ENCODE peak calls at places on chromosomes 13 and 19, in nine cellular contexts. One of them, this sample, is unnamed.

GRCh38 chr13:71856548-71856947 is 10.5 kb downstream of the DACH1 start:
- DNase-seq in Daoy: no peak
- DNase-seq in HS-5: no peak
- DNase-seq in anterior cingulate cortex: no peak
- DNase-seq in hypothalamus: no peak
- DNase-seq in NCI-H510A: no peak
- DNase-seq in germinal center: no peak
- DNase-seq in stimulated activated CD4-positive, alpha-beta T cell treated with anti-CD3 and anti-CD28 coated beads, TNF-alpha, amount 100 ng/mL, for 48 hours: no peak
- DNase-seq in ELR: no peak
- DNase-seq in this sample: no peak

GRCh38 chr13:44141725-44142539 is 231.7 kb upstream of the SERP2 start:
- DNase-seq in HS-5: peak
- DNase-seq in Daoy: peak
- DNase-seq in stimulated activated CD4-positive, alpha-beta T cell treated with anti-CD3 and anti-CD28 coated beads, TNF-alpha, amount 100 ng/mL, for 48 hours: peak
- DNase-seq in hypothalamus: peak
- DNase-seq in anterior cingulate cortex: peak
- DNase-seq in NCI-H510A: peak
- DNase-seq in ELR: peak
- DNase-seq in germinal center: peak
- DNase-seq in this sample: peak

GRCh38 chr13:38686635-38687245 is at the start of gene FREM2:
- DNase-seq in NCI-H510A: peak
- DNase-seq in germinal center: no peak
- DNase-seq in hypothalamus: peak
- DNase-seq in HS-5: no peak
- DNase-seq in Daoy: peak
- DNase-seq in ELR: peak
- DNase-seq in stimulated activated CD4-positive, alpha-beta T cell treated with anti-CD3 and anti-CD28 coated beads, TNF-alpha, amount 100 ng/mL, for 48 hours: no peak
- DNase-seq in anterior cingulate cortex: peak
- DNase-seq in this sample: peak

GRCh38 chr19:53520163-53520546 is 17.8 kb upstream of the ZNF331 start:
- DNase-seq in anterior cingulate cortex: no peak
- DNase-seq in Daoy: no peak
- DNase-seq in NCI-H510A: no peak
- DNase-seq in ELR: no peak
- DNase-seq in stimulated activated CD4-positive, alpha-beta T cell treated with anti-CD3 and anti-CD28 coated beads, TNF-alpha, amount 100 ng/mL, for 48 hours: no peak
- DNase-seq in HS-5: no peak
- DNase-seq in hypothalamus: no peak
- DNase-seq in germinal center: no peak
- DNase-seq in this sample: no peak

GRCh38 chr13:43640476-43640875 is 146.3 kb downstream of the ENOX1 start:
- DNase-seq in ELR: no peak
- DNase-seq in anterior cingulate cortex: no peak
- DNase-seq in stimulated activated CD4-positive, alpha-beta T cell treated with anti-CD3 and anti-CD28 coated beads, TNF-alpha, amount 100 ng/mL, for 48 hours: no peak
- DNase-seq in HS-5: no peak
- DNase-seq in Daoy: no peak
- DNase-seq in NCI-H510A: no peak
- DNase-seq in hypothalamus: no peak
- DNase-seq in germinal center: no peak
- DNase-seq in this sample: no peak

GRCh38 chr13:81318231-81319019 is 977.5 kb upstream of the SPRY2 start:
- DNase-seq in hypothalamus: no peak
- DNase-seq in stimulated activated CD4-positive, alpha-beta T cell treated with anti-CD3 and anti-CD28 coated beads, TNF-alpha, amount 100 ng/mL, for 48 hours: no peak
- DNase-seq in germinal center: no peak
- DNase-seq in Daoy: no peak
- DNase-seq in ELR: no peak
- DNase-seq in HS-5: no peak
- DNase-seq in anterior cingulate cortex: no peak
- DNase-seq in NCI-H510A: no peak
- DNase-seq in this sample: no peak

GRCh38 chr19:52188822-52189744 is 769 bp upstream of the PPP2R1A start:
- DNase-seq in germinal center: no peak
- DNase-seq in hypothalamus: peak
- DNase-seq in Daoy: no peak
- DNase-seq in stimulated activated CD4-positive, alpha-beta T cell treated with anti-CD3 and anti-CD28 coated beads, TNF-alpha, amount 100 ng/mL, for 48 hours: no peak
- DNase-seq in HS-5: no peak
- DNase-seq in anterior cingulate cortex: peak
- DNase-seq in ELR: peak
- DNase-seq in NCI-H510A: no peak
- DNase-seq in this sample: no peak

GRCh38 chr19:49761625-49762311 is 1.3 kb downstream of the TSKS start:
- DNase-seq in germinal center: no peak
- DNase-seq in Daoy: peak
- DNase-seq in anterior cingulate cortex: no peak
- DNase-seq in HS-5: no peak
- DNase-seq in hypothalamus: no peak
- DNase-seq in ELR: peak
- DNase-seq in NCI-H510A: no peak
- DNase-seq in stimulated activated CD4-positive, alpha-beta T cell treated with anti-CD3 and anti-CD28 coated beads, TNF-alpha, amount 100 ng/mL, for 48 hours: no peak
- DNase-seq in this sample: no peak

GRCh38 chr13:78022164-78022877 is 103.7 kb upstream of the EDNRB start:
- DNase-seq in germinal center: peak
- DNase-seq in HS-5: peak
- DNase-seq in ELR: peak
- DNase-seq in anterior cingulate cortex: peak
- DNase-seq in Daoy: peak
- DNase-seq in hypothalamus: no peak
- DNase-seq in stimulated activated CD4-positive, alpha-beta T cell treated with anti-CD3 and anti-CD28 coated beads, TNF-alpha, amount 100 ng/mL, for 48 hours: peak
- DNase-seq in NCI-H510A: no peak
- DNase-seq in this sample: peak

GRCh38 chr19:5145521-5146511 is 176.9 kb downstream of the KDM4B start:
- DNase-seq in Daoy: no peak
- DNase-seq in hypothalamus: no peak
- DNase-seq in stimulated activated CD4-positive, alpha-beta T cell treated with anti-CD3 and anti-CD28 coated beads, TNF-alpha, amount 100 ng/mL, for 48 hours: no peak
- DNase-seq in HS-5: no peak
- DNase-seq in anterior cingulate cortex: no peak
- DNase-seq in NCI-H510A: no peak
- DNase-seq in ELR: no peak
- DNase-seq in germinal center: no peak
- DNase-seq in this sample: no peak

GRCh38 chr19:1245884-1246816 is 2.2 kb upstream of the MIDN start:
- DNase-seq in germinal center: no peak
- DNase-seq in stimulated activated CD4-positive, alpha-beta T cell treated with anti-CD3 and anti-CD28 coated beads, TNF-alpha, amount 100 ng/mL, for 48 hours: no peak
- DNase-seq in anterior cingulate cortex: no peak
- DNase-seq in hypothalamus: no peak
- DNase-seq in ELR: no peak
- DNase-seq in HS-5: no peak
- DNase-seq in Daoy: no peak
- DNase-seq in NCI-H510A: no peak
- DNase-seq in this sample: no peak

GRCh38 chr13:99356216-99357089 is 49.3 kb upstream of the GPR183 start:
- DNase-seq in NCI-H510A: no peak
- DNase-seq in hypothalamus: no peak
- DNase-seq in stimulated activated CD4-positive, alpha-beta T cell treated with anti-CD3 and anti-CD28 coated beads, TNF-alpha, amount 100 ng/mL, for 48 hours: no peak
- DNase-seq in HS-5: no peak
- DNase-seq in anterior cingulate cortex: no peak
- DNase-seq in ELR: peak
- DNase-seq in germinal center: peak
- DNase-seq in Daoy: peak
- DNase-seq in this sample: peak

GRCh38 chr13:98563071-98563470 is 13.8 kb downstream of the STK24 start:
- DNase-seq in hypothalamus: no peak
- DNase-seq in HS-5: no peak
- DNase-seq in anterior cingulate cortex: no peak
- DNase-seq in ELR: peak
- DNase-seq in NCI-H510A: no peak
- DNase-seq in stimulated activated CD4-positive, alpha-beta T cell treated with anti-CD3 and anti-CD28 coated beads, TNF-alpha, amount 100 ng/mL, for 48 hours: no peak
- DNase-seq in Daoy: no peak
- DNase-seq in germinal center: no peak
- DNase-seq in this sample: no peak

GRCh38 chr19:23887642-23888041 is 27.0 kb upstream of the ZNF726 start:
- DNase-seq in stimulated activated CD4-positive, alpha-beta T cell treated with anti-CD3 and anti-CD28 coated beads, TNF-alpha, amount 100 ng/mL, for 48 hours: no peak
- DNase-seq in NCI-H510A: no peak
- DNase-seq in Daoy: no peak
- DNase-seq in hypothalamus: no peak
- DNase-seq in anterior cingulate cortex: no peak
- DNase-seq in HS-5: no peak
- DNase-seq in ELR: no peak
- DNase-seq in germinal center: no peak
- DNase-seq in this sample: no peak

GRCh38 chr13:32887617-32888016 is 128.6 kb upstream of the KL start:
- DNase-seq in NCI-H510A: no peak
- DNase-seq in stimulated activated CD4-positive, alpha-beta T cell treated with anti-CD3 and anti-CD28 coated beads, TNF-alpha, amount 100 ng/mL, for 48 hours: no peak
- DNase-seq in anterior cingulate cortex: no peak
- DNase-seq in germinal center: no peak
- DNase-seq in Daoy: no peak
- DNase-seq in hypothalamus: no peak
- DNase-seq in ELR: no peak
- DNase-seq in HS-5: no peak
- DNase-seq in this sample: no peak

GRCh38 chr13:40496035-40496810 is 170.2 kb downstream of the FOXO1 start:
- DNase-seq in HS-5: no peak
- DNase-seq in NCI-H510A: no peak
- DNase-seq in stimulated activated CD4-positive, alpha-beta T cell treated with anti-CD3 and anti-CD28 coated beads, TNF-alpha, amount 100 ng/mL, for 48 hours: no peak
- DNase-seq in anterior cingulate cortex: no peak
- DNase-seq in germinal center: no peak
- DNase-seq in hypothalamus: no peak
- DNase-seq in ELR: no peak
- DNase-seq in Daoy: no peak
- DNase-seq in this sample: peak

GRCh38 chr13:35965226-35965927 is 165.8 kb downstream of the DCLK1 start:
- DNase-seq in hypothalamus: no peak
- DNase-seq in stimulated activated CD4-positive, alpha-beta T cell treated with anti-CD3 and anti-CD28 coated beads, TNF-alpha, amount 100 ng/mL, for 48 hours: no peak
- DNase-seq in HS-5: no peak
- DNase-seq in germinal center: no peak
- DNase-seq in ELR: no peak
- DNase-seq in anterior cingulate cortex: no peak
- DNase-seq in NCI-H510A: no peak
- DNase-seq in Daoy: no peak
- DNase-seq in this sample: no peak

GRCh38 chr13:112894673-112895481 is 74.1 kb upstream of the MCF2L start:
- DNase-seq in NCI-H510A: no peak
- DNase-seq in HS-5: no peak
- DNase-seq in hypothalamus: no peak
- DNase-seq in stimulated activated CD4-positive, alpha-beta T cell treated with anti-CD3 and anti-CD28 coated beads, TNF-alpha, amount 100 ng/mL, for 48 hours: no peak
- DNase-seq in germinal center: no peak
- DNase-seq in ELR: no peak
- DNase-seq in anterior cingulate cortex: no peak
- DNase-seq in Daoy: no peak
- DNase-seq in this sample: no peak

GRCh38 chr19:42879613-42880012 is at the start of gene PSG1:
- DNase-seq in ELR: no peak
- DNase-seq in stimulated activated CD4-positive, alpha-beta T cell treated with anti-CD3 and anti-CD28 coated beads, TNF-alpha, amount 100 ng/mL, for 48 hours: no peak
- DNase-seq in anterior cingulate cortex: no peak
- DNase-seq in germinal center: no peak
- DNase-seq in NCI-H510A: no peak
- DNase-seq in HS-5: no peak
- DNase-seq in hypothalamus: no peak
- DNase-seq in Daoy: no peak
- DNase-seq in this sample: no peak

GRCh38 chr19:1847684-1848398 is 442 bp downstream of the REXO1 start:
- DNase-seq in ELR: peak
- DNase-seq in anterior cingulate cortex: no peak
- DNase-seq in germinal center: no peak
- DNase-seq in HS-5: no peak
- DNase-seq in NCI-H510A: no peak
- DNase-seq in stimulated activated CD4-positive, alpha-beta T cell treated with anti-CD3 and anti-CD28 coated beads, TNF-alpha, amount 100 ng/mL, for 48 hours: no peak
- DNase-seq in Daoy: peak
- DNase-seq in hypothalamus: no peak
- DNase-seq in this sample: no peak

GRCh38 chr19:4334929-4335833 is 3.4 kb downstream of the STAP2 start:
- DNase-seq in stimulated activated CD4-positive, alpha-beta T cell treated with anti-CD3 and anti-CD28 coated beads, TNF-alpha, amount 100 ng/mL, for 48 hours: no peak
- DNase-seq in NCI-H510A: no peak
- DNase-seq in HS-5: no peak
- DNase-seq in Daoy: no peak
- DNase-seq in germinal center: no peak
- DNase-seq in hypothalamus: no peak
- DNase-seq in anterior cingulate cortex: no peak
- DNase-seq in ELR: no peak
- DNase-seq in this sample: no peak

GRCh38 chr19:58034476-58034790 is 608 bp downstream of the ZSCAN1 start:
- DNase-seq in stimulated activated CD4-positive, alpha-beta T cell treated with anti-CD3 and anti-CD28 coated beads, TNF-alpha, amount 100 ng/mL, for 48 hours: no peak
- DNase-seq in NCI-H510A: no peak
- DNase-seq in hypothalamus: peak
- DNase-seq in Daoy: no peak
- DNase-seq in ELR: no peak
- DNase-seq in germinal center: no peak
- DNase-seq in HS-5: no peak
- DNase-seq in anterior cingulate cortex: no peak
- DNase-seq in this sample: no peak

GRCh38 chr13:26721251-26721939 is 39.2 kb downstream of the GPR12 start:
- DNase-seq in hypothalamus: peak
- DNase-seq in HS-5: no peak
- DNase-seq in germinal center: no peak
- DNase-seq in stimulated activated CD4-positive, alpha-beta T cell treated with anti-CD3 and anti-CD28 coated beads, TNF-alpha, amount 100 ng/mL, for 48 hours: peak
- DNase-seq in Daoy: peak
- DNase-seq in ELR: peak
- DNase-seq in NCI-H510A: no peak
- DNase-seq in anterior cingulate cortex: peak
- DNase-seq in this sample: no peak

GRCh38 chr13:45826741-45827140 is 24.8 kb downstream of the SIAH3 start:
- DNase-seq in stimulated activated CD4-positive, alpha-beta T cell treated with anti-CD3 and anti-CD28 coated beads, TNF-alpha, amount 100 ng/mL, for 48 hours: no peak
- DNase-seq in hypothalamus: no peak
- DNase-seq in anterior cingulate cortex: no peak
- DNase-seq in HS-5: no peak
- DNase-seq in NCI-H510A: no peak
- DNase-seq in germinal center: no peak
- DNase-seq in Daoy: no peak
- DNase-seq in ELR: no peak
- DNase-seq in this sample: no peak

GRCh38 chr19:531009-531752 is 379 bp upstream of the CDC34 start:
- DNase-seq in hypothalamus: peak
- DNase-seq in germinal center: peak
- DNase-seq in NCI-H510A: peak
- DNase-seq in Daoy: peak
- DNase-seq in anterior cingulate cortex: peak
- DNase-seq in stimulated activated CD4-positive, alpha-beta T cell treated with anti-CD3 and anti-CD28 coated beads, TNF-alpha, amount 100 ng/mL, for 48 hours: peak
- DNase-seq in HS-5: peak
- DNase-seq in ELR: peak
- DNase-seq in this sample: peak

GRCh38 chr19:2015611-2015950 is at the start of gene BTBD2:
- DNase-seq in NCI-H510A: peak
- DNase-seq in HS-5: peak
- DNase-seq in hypothalamus: peak
- DNase-seq in germinal center: no peak
- DNase-seq in Daoy: peak
- DNase-seq in ELR: peak
- DNase-seq in stimulated activated CD4-positive, alpha-beta T cell treated with anti-CD3 and anti-CD28 coated beads, TNF-alpha, amount 100 ng/mL, for 48 hours: no peak
- DNase-seq in anterior cingulate cortex: peak
- DNase-seq in this sample: peak

GRCh38 chr19:49858591-49858985 is 7.6 kb downstream of the PTOV1 start:
- DNase-seq in NCI-H510A: no peak
- DNase-seq in HS-5: no peak
- DNase-seq in hypothalamus: peak
- DNase-seq in stimulated activated CD4-positive, alpha-beta T cell treated with anti-CD3 and anti-CD28 coated beads, TNF-alpha, amount 100 ng/mL, for 48 hours: no peak
- DNase-seq in anterior cingulate cortex: peak
- DNase-seq in ELR: peak
- DNase-seq in Daoy: peak
- DNase-seq in germinal center: no peak
- DNase-seq in this sample: no peak

GRCh38 chr13:113096745-113097305 is 8.8 kb upstream of the F7 start:
- DNase-seq in stimulated activated CD4-positive, alpha-beta T cell treated with anti-CD3 and anti-CD28 coated beads, TNF-alpha, amount 100 ng/mL, for 48 hours: no peak
- DNase-seq in HS-5: no peak
- DNase-seq in Daoy: no peak
- DNase-seq in ELR: no peak
- DNase-seq in NCI-H510A: no peak
- DNase-seq in hypothalamus: no peak
- DNase-seq in anterior cingulate cortex: no peak
- DNase-seq in germinal center: no peak
- DNase-seq in this sample: no peak